ENCODE peak calls at places on chromosome 22, in four cellular contexts. O is Calu3, V is AG04449, D is GM04504. T is an unnamed sample.

GRCh38 chr22:25637672-25638071 is 73.2 kb downstream of the GRK3 start:
- DNase-seq in O (no peak), V (no peak), D (no peak), T (no peak)

GRCh38 chr22:28142361-28142801 is 223.3 kb upstream of the PITPNB start:
- DNase-seq in O (no peak), V (peak; percentile 82), D (peak; percentile 93), T (no peak)

GRCh38 chr22:49727191-49727880 is 100.3 kb downstream of the BRD1 start:
- DNase-seq in O (no peak), V (no peak), D (no peak), T (no peak)

GRCh38 chr22:30208631-30209603 is 37.6 kb downstream of the LIF start:
- DNase-seq in O (peak; percentile 84), V (peak; percentile 24), D (peak; percentile 70), T (no peak)

GRCh38 chr22:21032037-21032842 is at the start of gene SLC7A4:
- DNase-seq in O (no peak), V (no peak), D (no peak), T (no peak)

GRCh38 chr22:49692499-49693225 is 135.0 kb downstream of the BRD1 start:
- DNase-seq in O (no peak), V (no peak), D (no peak), T (no peak)

GRCh38 chr22:45202333-45203149 is 38.2 kb downstream of the KIAA0930 start:
- DNase-seq in O (no peak), V (no peak), D (no peak), T (no peak)

GRCh38 chr22:50498322-50498861 is 9.1 kb downstream of the LMF2 start:
- DNase-seq in O (peak; percentile 83), V (no peak), D (peak; percentile 32), T (peak; percentile 35)

GRCh38 chr22:22474733-22475132 is 33.8 kb downstream of the ZNF280B start:
- DNase-seq in O (no peak), V (no peak), D (no peak), T (no peak)

GRCh38 chr22:28560005-28560742 is 119.5 kb downstream of the TTC28 start:
- DNase-seq in O (no peak), V (peak; percentile 36), D (peak; percentile 50), T (no peak)

GRCh38 chr22:46812786-46813185 is 50.3 kb downstream of the TBC1D22A start:
- DNase-seq in O (no peak), V (no peak), D (no peak), T (no peak)

GRCh38 chr22:44359496-44360110 is 46.9 kb upstream of the SHISAL1 start:
- DNase-seq in O (no peak), V (no peak), D (no peak), T (no peak)

GRCh38 chr22:21585389-21585788 is 17.9 kb downstream of the UBE2L3 start:
- DNase-seq in O (no peak), V (no peak), D (no peak), T (no peak)

GRCh38 chr22:17994424-17995108 is 29.8 kb downstream of the MICAL3 start:
- DNase-seq in O (no peak), V (no peak), D (no peak), T (no peak)

GRCh38 chr22:50182176-50183081 is 3.3 kb upstream of the TRABD start:
- DNase-seq in O (no peak), V (no peak), D (no peak), T (no peak)

GRCh38 chr22:30272781-30273180 is 6.1 kb upstream of the OSM start:
- DNase-seq in O (no peak), V (no peak), D (no peak), T (no peak)

GRCh38 chr22:23898006-23898974 is 4.1 kb downstream of the MIF start:
- DNase-seq in O (no peak), V (no peak), D (no peak), T (no peak)

GRCh38 chr22:45757936-45758335 is 86.3 kb downstream of the ATXN10 start:
- DNase-seq in O (no peak), V (no peak), D (no peak), T (no peak)

GRCh38 chr22:50167689-50168489 is 2.6 kb upstream of the PANX2 start:
- DNase-seq in O (no peak), V (no peak), D (no peak), T (no peak)

GRCh38 chr22:45731041-45731797 is 59.6 kb downstream of the ATXN10 start:
- DNase-seq in O (no peak), V (no peak), D (no peak), T (no peak)

GRCh38 chr22:40628354-40629042 is 8.0 kb downstream of the MRTFA start:
- DNase-seq in O (no peak), V (no peak), D (no peak), T (no peak)

GRCh38 chr22:32880061-32880460 is 78.6 kb downstream of the TIMP3 start:
- DNase-seq in O (no peak), V (no peak), D (peak; percentile 47), T (no peak)

T was measured in Panc1.